ENCODE peak calls at places on chromosomes 4 and X, in four cellular contexts. Y is AG04450; I is thoracic aorta; B is effector memory CD4-positive, alpha-beta T cell. Q is an unnamed sample.

GRCh38 chr4:22348410-22348809 is 167.5 kb downstream of the ADGRA3 start:
- DNase-seq in Y (peak; percentile 16), I (no peak), B (no peak), Q (no peak)

GRCh38 chr4:12724520-12724919 is 759.6 kb downstream of the RAB28 start:
- DNase-seq in Y (no peak), I (no peak), B (no peak), Q (no peak)

GRCh38 chr4:55781809-55782208 is 37.8 kb upstream of the EXOC1L start:
- DNase-seq in Y (no peak), I (no peak), B (no peak), Q (no peak)

GRCh38 chr4:102564399-102564921 is 63.3 kb downstream of the NFKB1 start:
- DNase-seq in Y (peak; percentile 18), I (no peak), B (no peak), Q (no peak)

GRCh38 chrX:72094894-72095293 is 36.8 kb downstream of the RTL5 start:
- DNase-seq in Y (no peak), I (no peak), B (peak; percentile 71), Q (no peak)

GRCh38 chrX:49002091-49002935 is at the start of gene GRIPAP1:
- DNase-seq in Y (peak; percentile 89), I (peak; percentile 5), B (peak; percentile 68), Q (peak; percentile 67)

GRCh38 chr4:55312491-55313101 is 33.4 kb upstream of the SRD5A3 start:
- DNase-seq in Y (no peak), I (no peak), B (no peak), Q (peak; percentile 51)

GRCh38 chr4:16110906-16111305 is 27.1 kb upstream of the PROM1 start:
- DNase-seq in Y (no peak), I (no peak), B (no peak), Q (no peak)

GRCh38 chrX:46208225-46208854 is 336.9 kb downstream of the ZNF674 start:
- DNase-seq in Y (no peak), I (no peak), B (no peak), Q (no peak)

GRCh38 chr4:123649248-123649643 is 252.7 kb downstream of the SPRY1 start:
- DNase-seq in Y (no peak), I (no peak), B (no peak), Q (no peak)
- H3K4me3 ChIP-seq in Y (no peak overlapping the region), I (peak overlapping the region; percentile 46), B (no peak overlapping the region), Q (no peak overlapping the region)

DNA sequence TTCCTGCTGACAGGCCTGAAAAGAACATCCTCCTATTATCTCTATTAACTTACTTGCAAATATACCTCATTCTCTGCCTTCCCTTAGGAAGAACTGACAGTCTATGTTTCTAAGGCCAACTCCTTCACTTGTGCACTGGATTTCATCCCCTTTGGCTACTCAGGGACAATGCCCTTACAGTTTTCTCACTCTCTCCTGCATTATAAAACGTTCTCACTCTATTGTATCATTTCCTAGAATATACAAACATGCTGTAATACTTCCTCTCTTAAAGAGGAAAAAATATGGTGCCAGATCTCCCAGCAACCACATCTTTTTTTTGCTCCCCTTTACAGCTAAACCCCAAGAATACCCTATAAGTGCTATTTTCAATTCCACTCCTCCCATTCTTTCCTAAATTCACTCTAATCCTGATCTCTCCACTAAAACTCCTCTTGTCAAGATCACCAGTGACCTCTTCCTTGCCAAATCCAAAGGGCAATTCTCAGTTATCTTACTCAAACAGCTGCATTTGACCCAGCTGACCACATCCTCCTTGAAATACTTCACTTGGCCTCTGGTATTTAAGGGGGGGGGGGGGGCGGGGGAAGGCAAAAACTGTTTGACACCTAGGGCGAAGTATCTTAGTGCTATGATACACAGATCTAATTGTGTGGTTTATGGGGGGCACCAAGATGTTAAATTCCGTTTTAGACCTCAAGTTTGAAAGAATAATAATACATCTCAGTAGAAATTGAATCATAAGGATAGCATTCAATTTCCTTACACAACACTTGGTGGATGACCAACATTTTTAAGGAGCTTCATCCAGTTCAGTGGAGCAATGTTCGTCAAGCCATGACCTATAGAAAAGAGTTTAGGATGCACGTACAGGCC is 1.6 kb downstream of the RCHY1 start:
- DNase-seq in Y (no peak), I (no peak), B (no peak), Q (no peak)
- H3K4me3 ChIP-seq in Y (peak overlapping the region; percentile 88), I (peak overlapping the region; percentile 73), B (peak overlapping the region; percentile 83), Q (peak overlapping the region; percentile 80)

DNA sequence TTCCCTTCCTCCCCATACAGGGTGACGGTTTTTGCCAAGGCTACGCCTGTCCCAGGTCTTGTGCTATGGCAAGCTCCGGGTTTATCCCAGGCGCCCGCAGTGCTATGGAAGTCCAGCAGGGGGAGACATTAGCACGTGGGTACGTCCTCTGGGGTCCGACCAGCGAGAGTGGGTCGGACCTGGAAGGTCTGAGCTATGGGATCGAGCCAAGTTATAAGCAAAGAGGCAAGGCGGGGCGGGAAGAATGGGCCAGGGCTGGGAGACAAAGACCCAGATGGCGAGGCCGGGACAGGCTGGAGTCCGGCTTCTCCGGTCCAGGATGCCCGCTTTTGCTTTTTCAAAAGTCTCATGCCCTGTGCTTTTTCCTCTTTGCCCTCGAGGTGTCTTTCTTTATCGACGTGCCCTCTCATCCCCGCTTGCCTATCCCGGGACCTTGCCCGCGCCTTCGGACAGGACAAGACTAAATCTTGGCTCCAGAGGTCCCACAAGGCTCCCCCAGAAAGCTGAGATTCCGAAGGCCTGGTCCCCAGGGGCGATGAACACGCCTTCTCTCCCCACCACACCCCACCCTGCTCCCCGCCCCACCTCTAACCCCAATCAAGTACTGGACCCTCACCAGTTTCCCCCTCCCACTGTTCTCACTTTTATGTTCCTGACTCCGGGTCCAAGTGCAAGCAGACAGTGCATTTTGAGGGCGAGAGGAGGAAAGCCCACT is 816 bp upstream of the EFNB1 start:
- DNase-seq in Y (peak; percentile 61), I (peak; percentile 30), B (peak; percentile 55), Q (peak; percentile 79)
- H3K4me3 ChIP-seq in Y (peak overlapping the region; percentile 29), I (peak overlapping the region; percentile 86), B (peak overlapping the region; percentile 74), Q (peak overlapping the region; percentile 72)

DNA sequence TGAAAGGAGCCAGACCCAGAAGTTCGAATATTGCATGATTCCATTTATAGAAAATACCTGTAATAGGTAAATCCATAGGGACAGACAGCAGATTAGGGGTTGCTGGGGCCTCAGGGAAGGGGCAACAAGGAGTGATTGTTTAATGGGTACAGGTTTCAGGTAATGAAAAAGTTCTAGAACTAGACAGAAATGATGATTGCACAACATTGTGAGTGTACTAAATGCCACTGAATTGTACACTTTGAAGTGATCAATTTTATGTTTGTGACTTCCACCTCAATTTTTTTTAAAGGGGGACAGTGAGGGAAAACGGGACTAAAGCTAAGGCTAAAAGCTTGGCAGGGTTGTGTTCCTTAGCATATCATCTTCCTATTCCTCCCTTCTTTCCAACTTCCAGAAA is 23.5 kb downstream of the ZBTB33 start:
- DNase-seq in Y (no peak), I (no peak), B (no peak), Q (no peak)
- H3K4me3 ChIP-seq in Y (no peak overlapping the region), I (no peak overlapping the region), B (no peak overlapping the region), Q (no peak overlapping the region)

GRCh38 chr4:158032733-158033415 is 140.0 kb downstream of the GASK1B start:
- DNase-seq in Y (no peak), I (no peak), B (no peak), Q (no peak)
- H3K4me3 ChIP-seq in Y (no peak overlapping the region), I (peak overlapping the region; percentile 51), B (no peak overlapping the region), Q (no peak overlapping the region)

DNA sequence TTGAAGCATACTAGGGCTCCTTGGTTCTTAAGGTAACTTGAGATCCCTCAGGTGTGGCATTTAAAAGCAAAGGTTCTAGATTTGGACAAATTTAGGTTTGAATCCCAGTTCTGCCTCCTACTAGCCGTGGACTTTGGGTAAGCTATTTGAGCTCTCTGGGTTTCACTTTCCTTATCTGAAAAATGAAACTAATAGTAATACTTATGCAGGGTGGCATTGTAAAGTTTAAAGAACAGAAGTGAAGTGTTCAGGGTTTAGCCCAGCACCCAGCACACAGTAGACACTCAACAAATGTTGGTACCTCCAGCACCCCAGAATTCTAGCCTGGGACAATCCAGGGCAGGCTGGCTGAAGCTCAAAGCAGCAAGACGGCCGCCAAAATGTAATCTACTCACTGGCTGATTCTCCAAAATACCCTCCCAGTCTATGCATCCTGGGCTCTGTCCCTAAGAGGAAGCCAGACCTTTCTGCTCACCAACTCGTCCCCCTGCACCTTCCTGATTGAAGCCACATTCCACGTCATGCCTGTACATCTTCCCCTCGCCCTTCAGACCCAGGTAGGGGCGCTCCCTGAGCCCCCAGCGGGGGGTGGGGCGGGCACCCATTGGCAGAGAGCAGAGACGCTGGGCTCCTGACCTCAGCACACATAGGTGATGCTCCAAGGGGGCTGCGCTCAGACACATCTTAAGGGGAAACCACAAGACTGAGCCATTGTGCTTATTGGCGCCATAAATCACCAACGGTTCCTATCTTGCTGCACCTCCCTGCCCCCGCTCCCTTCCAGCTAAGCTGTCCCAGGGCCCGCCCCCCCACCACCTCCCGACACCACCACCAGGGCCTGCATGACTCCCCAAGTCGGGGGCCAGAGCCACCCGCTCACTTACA is 160.6 kb downstream of the BCOR start:
- DNase-seq in Y (no peak), I (no peak), B (no peak), Q (no peak)
- H3K4me3 ChIP-seq in Y (no peak overlapping the region), I (no peak overlapping the region), B (peak overlapping the region; percentile 15), Q (no peak overlapping the region)

DNA sequence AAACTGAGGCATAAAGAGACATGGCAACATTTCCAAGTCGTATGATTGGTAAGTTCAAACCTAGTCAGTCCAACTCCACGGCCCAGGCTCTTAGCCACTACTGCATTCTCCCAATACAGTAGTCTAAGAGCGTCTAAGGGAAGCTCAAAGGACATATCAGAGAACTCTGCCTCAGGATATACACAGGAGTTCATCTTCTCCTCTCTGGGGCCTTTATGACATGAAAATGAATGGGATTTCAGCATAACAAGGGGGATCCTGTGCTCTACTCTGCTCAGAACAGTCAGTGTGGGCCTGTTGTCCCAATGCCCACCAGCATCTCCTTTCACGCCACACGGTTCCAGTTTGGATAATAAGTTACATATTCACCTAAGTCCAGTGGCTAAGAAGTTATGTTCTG is 4.2 kb downstream of the GASK1B start:
- DNase-seq in Y (no peak), I (no peak), B (no peak), Q (no peak)
- H3K4me3 ChIP-seq in Y (peak overlapping the region; percentile 53), I (peak overlapping the region; percentile 84), B (no peak overlapping the region), Q (peak overlapping the region; percentile 11)

GRCh38 chrX:1661048-1661921 is 46.4 kb downstream of the ASMT start:
- DNase-seq in Y (no peak), I (no peak), B (peak; percentile 84), Q (peak; percentile 15)
- H3K4me3 ChIP-seq in Y (no peak overlapping the region), I (no peak overlapping the region), B (peak overlapping the region; percentile 56), Q (no peak overlapping the region)

Q was measured in tibial nerve.